ENCODE peak calls at places on chromosome 5, in nine cellular contexts. One of them, this sample, is unnamed.

GRCh38 chr5:52709171-52709925 is 78.4 kb upstream of the ITGA1 start:
- DNase-seq in activated T-cell treated with anti-CD3 and anti-CD28 coated beads for 48 hours: no peak
- DNase-seq in neural progenitor cell: no peak
- DNase-seq in stimulated activated CD8-positive, alpha-beta memory T cell treated with anti-CD3 and anti-CD28 coated beads, Interleukin-12 subunit alpha, Interleukin-12 subunit beta, amount 100 ng/mL, for 1 hour: no peak
- DNase-seq in small intestine: peak
- DNase-seq in dorsolateral prefrontal cortex: no peak
- DNase-seq in lower lobe of right lung: no peak
- DNase-seq in IMR-90: peak
- DNase-seq in head of caudate nucleus: no peak
- DNase-seq in this sample: no peak

GRCh38 chr5:6615416-6615815 is 17.4 kb downstream of the NSUN2 start:
- DNase-seq in head of caudate nucleus: no peak
- DNase-seq in activated T-cell treated with anti-CD3 and anti-CD28 coated beads for 48 hours: no peak
- DNase-seq in small intestine: no peak
- DNase-seq in dorsolateral prefrontal cortex: no peak
- DNase-seq in lower lobe of right lung: no peak
- DNase-seq in stimulated activated CD8-positive, alpha-beta memory T cell treated with anti-CD3 and anti-CD28 coated beads, Interleukin-12 subunit alpha, Interleukin-12 subunit beta, amount 100 ng/mL, for 1 hour: no peak
- DNase-seq in neural progenitor cell: no peak
- DNase-seq in IMR-90: no peak
- DNase-seq in this sample: no peak

GRCh38 chr5:153672347-153673090 is 182.0 kb downstream of the GRIA1 start:
- DNase-seq in activated T-cell treated with anti-CD3 and anti-CD28 coated beads for 48 hours: no peak
- DNase-seq in lower lobe of right lung: no peak
- DNase-seq in stimulated activated CD8-positive, alpha-beta memory T cell treated with anti-CD3 and anti-CD28 coated beads, Interleukin-12 subunit alpha, Interleukin-12 subunit beta, amount 100 ng/mL, for 1 hour: no peak
- DNase-seq in head of caudate nucleus: no peak
- DNase-seq in dorsolateral prefrontal cortex: no peak
- DNase-seq in small intestine: no peak
- DNase-seq in IMR-90: no peak
- DNase-seq in neural progenitor cell: no peak
- DNase-seq in this sample: no peak

GRCh38 chr5:67538855-67539506 is 342.4 kb upstream of the CD180 start:
- DNase-seq in small intestine: no peak
- DNase-seq in IMR-90: no peak
- DNase-seq in lower lobe of right lung: no peak
- DNase-seq in dorsolateral prefrontal cortex: no peak
- DNase-seq in head of caudate nucleus: no peak
- DNase-seq in stimulated activated CD8-positive, alpha-beta memory T cell treated with anti-CD3 and anti-CD28 coated beads, Interleukin-12 subunit alpha, Interleukin-12 subunit beta, amount 100 ng/mL, for 1 hour: no peak
- DNase-seq in neural progenitor cell: no peak
- DNase-seq in activated T-cell treated with anti-CD3 and anti-CD28 coated beads for 48 hours: no peak
- DNase-seq in this sample: no peak

GRCh38 chr5:130955041-130955440 is 210.0 kb downstream of the HINT1 start:
- DNase-seq in activated T-cell treated with anti-CD3 and anti-CD28 coated beads for 48 hours: no peak
- DNase-seq in head of caudate nucleus: no peak
- DNase-seq in small intestine: no peak
- DNase-seq in neural progenitor cell: no peak
- DNase-seq in dorsolateral prefrontal cortex: no peak
- DNase-seq in stimulated activated CD8-positive, alpha-beta memory T cell treated with anti-CD3 and anti-CD28 coated beads, Interleukin-12 subunit alpha, Interleukin-12 subunit beta, amount 100 ng/mL, for 1 hour: no peak
- DNase-seq in lower lobe of right lung: no peak
- DNase-seq in IMR-90: no peak
- DNase-seq in this sample: no peak

GRCh38 chr5:102049517-102049916 is 246.6 kb downstream of the SLCO4C1 start:
- DNase-seq in head of caudate nucleus: no peak
- DNase-seq in neural progenitor cell: no peak
- DNase-seq in small intestine: peak
- DNase-seq in dorsolateral prefrontal cortex: no peak
- DNase-seq in lower lobe of right lung: no peak
- DNase-seq in stimulated activated CD8-positive, alpha-beta memory T cell treated with anti-CD3 and anti-CD28 coated beads, Interleukin-12 subunit alpha, Interleukin-12 subunit beta, amount 100 ng/mL, for 1 hour: no peak
- DNase-seq in activated T-cell treated with anti-CD3 and anti-CD28 coated beads for 48 hours: no peak
- DNase-seq in IMR-90: no peak
- DNase-seq in this sample: no peak

GRCh38 chr5:40480392-40480791 is 199.3 kb upstream of the PTGER4 start:
- DNase-seq in lower lobe of right lung: no peak
- DNase-seq in neural progenitor cell: no peak
- DNase-seq in head of caudate nucleus: no peak
- DNase-seq in stimulated activated CD8-positive, alpha-beta memory T cell treated with anti-CD3 and anti-CD28 coated beads, Interleukin-12 subunit alpha, Interleukin-12 subunit beta, amount 100 ng/mL, for 1 hour: peak
- DNase-seq in IMR-90: no peak
- DNase-seq in small intestine: no peak
- DNase-seq in dorsolateral prefrontal cortex: no peak
- DNase-seq in activated T-cell treated with anti-CD3 and anti-CD28 coated beads for 48 hours: peak
- DNase-seq in this sample: no peak

GRCh38 chr5:160315968-160316367 is 3.6 kb upstream of the CCNJL start:
- DNase-seq in neural progenitor cell: no peak
- DNase-seq in stimulated activated CD8-positive, alpha-beta memory T cell treated with anti-CD3 and anti-CD28 coated beads, Interleukin-12 subunit alpha, Interleukin-12 subunit beta, amount 100 ng/mL, for 1 hour: no peak
- DNase-seq in lower lobe of right lung: no peak
- DNase-seq in IMR-90: peak
- DNase-seq in activated T-cell treated with anti-CD3 and anti-CD28 coated beads for 48 hours: no peak
- DNase-seq in dorsolateral prefrontal cortex: no peak
- DNase-seq in head of caudate nucleus: no peak
- DNase-seq in small intestine: peak
- DNase-seq in this sample: peak

GRCh38 chr5:59810041-59810440 is 83.5 kb downstream of the PDE4D start:
- DNase-seq in small intestine: peak
- DNase-seq in head of caudate nucleus: peak
- DNase-seq in neural progenitor cell: peak
- DNase-seq in activated T-cell treated with anti-CD3 and anti-CD28 coated beads for 48 hours: peak
- DNase-seq in lower lobe of right lung: peak
- DNase-seq in IMR-90: peak
- DNase-seq in stimulated activated CD8-positive, alpha-beta memory T cell treated with anti-CD3 and anti-CD28 coated beads, Interleukin-12 subunit alpha, Interleukin-12 subunit beta, amount 100 ng/mL, for 1 hour: peak
- DNase-seq in dorsolateral prefrontal cortex: peak
- DNase-seq in this sample: peak

GRCh38 chr5:122156724-122157325 is 27.5 kb downstream of the ZNF474 start:
- DNase-seq in activated T-cell treated with anti-CD3 and anti-CD28 coated beads for 48 hours: no peak
- DNase-seq in head of caudate nucleus: peak
- DNase-seq in stimulated activated CD8-positive, alpha-beta memory T cell treated with anti-CD3 and anti-CD28 coated beads, Interleukin-12 subunit alpha, Interleukin-12 subunit beta, amount 100 ng/mL, for 1 hour: no peak
- DNase-seq in IMR-90: peak
- DNase-seq in lower lobe of right lung: no peak
- DNase-seq in small intestine: no peak
- DNase-seq in neural progenitor cell: peak
- DNase-seq in dorsolateral prefrontal cortex: no peak
- DNase-seq in this sample: no peak

GRCh38 chr5:131999471-131999931 is 12.0 kb downstream of the ACSL6 start:
- DNase-seq in lower lobe of right lung: peak
- DNase-seq in small intestine: no peak
- DNase-seq in stimulated activated CD8-positive, alpha-beta memory T cell treated with anti-CD3 and anti-CD28 coated beads, Interleukin-12 subunit alpha, Interleukin-12 subunit beta, amount 100 ng/mL, for 1 hour: no peak
- DNase-seq in IMR-90: no peak
- DNase-seq in dorsolateral prefrontal cortex: peak
- DNase-seq in neural progenitor cell: no peak
- DNase-seq in head of caudate nucleus: no peak
- DNase-seq in activated T-cell treated with anti-CD3 and anti-CD28 coated beads for 48 hours: no peak
- DNase-seq in this sample: no peak

GRCh38 chr5:107284822-107285510 is 385.8 kb downstream of the EFNA5 start:
- DNase-seq in head of caudate nucleus: no peak
- DNase-seq in activated T-cell treated with anti-CD3 and anti-CD28 coated beads for 48 hours: no peak
- DNase-seq in lower lobe of right lung: no peak
- DNase-seq in small intestine: peak
- DNase-seq in stimulated activated CD8-positive, alpha-beta memory T cell treated with anti-CD3 and anti-CD28 coated beads, Interleukin-12 subunit alpha, Interleukin-12 subunit beta, amount 100 ng/mL, for 1 hour: no peak
- DNase-seq in neural progenitor cell: no peak
- DNase-seq in IMR-90: peak
- DNase-seq in dorsolateral prefrontal cortex: no peak
- DNase-seq in this sample: no peak

GRCh38 chr5:41527201-41527779 is 16.9 kb upstream of the PLCXD3 start:
- DNase-seq in activated T-cell treated with anti-CD3 and anti-CD28 coated beads for 48 hours: no peak
- DNase-seq in neural progenitor cell: no peak
- DNase-seq in IMR-90: peak
- DNase-seq in head of caudate nucleus: no peak
- DNase-seq in lower lobe of right lung: no peak
- DNase-seq in stimulated activated CD8-positive, alpha-beta memory T cell treated with anti-CD3 and anti-CD28 coated beads, Interleukin-12 subunit alpha, Interleukin-12 subunit beta, amount 100 ng/mL, for 1 hour: no peak
- DNase-seq in dorsolateral prefrontal cortex: no peak
- DNase-seq in small intestine: no peak
- DNase-seq in this sample: no peak

GRCh38 chr5:54438601-54439399 is 16.7 kb upstream of the HSPB3 start:
- DNase-seq in neural progenitor cell: no peak
- DNase-seq in activated T-cell treated with anti-CD3 and anti-CD28 coated beads for 48 hours: no peak
- DNase-seq in dorsolateral prefrontal cortex: no peak
- DNase-seq in head of caudate nucleus: no peak
- DNase-seq in lower lobe of right lung: no peak
- DNase-seq in stimulated activated CD8-positive, alpha-beta memory T cell treated with anti-CD3 and anti-CD28 coated beads, Interleukin-12 subunit alpha, Interleukin-12 subunit beta, amount 100 ng/mL, for 1 hour: no peak
- DNase-seq in IMR-90: no peak
- DNase-seq in small intestine: no peak
- DNase-seq in this sample: no peak

GRCh38 chr5:111694183-111694582 is 62.8 kb downstream of the NREP start:
- DNase-seq in small intestine: no peak
- DNase-seq in stimulated activated CD8-positive, alpha-beta memory T cell treated with anti-CD3 and anti-CD28 coated beads, Interleukin-12 subunit alpha, Interleukin-12 subunit beta, amount 100 ng/mL, for 1 hour: no peak
- DNase-seq in neural progenitor cell: no peak
- DNase-seq in lower lobe of right lung: no peak
- DNase-seq in activated T-cell treated with anti-CD3 and anti-CD28 coated beads for 48 hours: no peak
- DNase-seq in dorsolateral prefrontal cortex: no peak
- DNase-seq in head of caudate nucleus: no peak
- DNase-seq in IMR-90: peak
- DNase-seq in this sample: no peak

GRCh38 chr5:178387061-178387855 is 154.7 kb upstream of the PHYKPL start:
- DNase-seq in lower lobe of right lung: peak
- DNase-seq in small intestine: no peak
- DNase-seq in dorsolateral prefrontal cortex: peak
- DNase-seq in activated T-cell treated with anti-CD3 and anti-CD28 coated beads for 48 hours: no peak
- DNase-seq in stimulated activated CD8-positive, alpha-beta memory T cell treated with anti-CD3 and anti-CD28 coated beads, Interleukin-12 subunit alpha, Interleukin-12 subunit beta, amount 100 ng/mL, for 1 hour: no peak
- DNase-seq in neural progenitor cell: no peak
- DNase-seq in IMR-90: no peak
- DNase-seq in head of caudate nucleus: no peak
- DNase-seq in this sample: no peak

GRCh38 chr5:67306997-67307580 is 110.5 kb upstream of the CD180 start:
- DNase-seq in head of caudate nucleus: no peak
- DNase-seq in IMR-90: no peak
- DNase-seq in neural progenitor cell: peak
- DNase-seq in lower lobe of right lung: no peak
- DNase-seq in small intestine: no peak
- DNase-seq in dorsolateral prefrontal cortex: no peak
- DNase-seq in activated T-cell treated with anti-CD3 and anti-CD28 coated beads for 48 hours: no peak
- DNase-seq in stimulated activated CD8-positive, alpha-beta memory T cell treated with anti-CD3 and anti-CD28 coated beads, Interleukin-12 subunit alpha, Interleukin-12 subunit beta, amount 100 ng/mL, for 1 hour: no peak
- DNase-seq in this sample: no peak

GRCh38 chr5:95822038-95822407 is 503 bp downstream of the GLRX start:
- DNase-seq in neural progenitor cell: peak
- DNase-seq in IMR-90: peak
- DNase-seq in stimulated activated CD8-positive, alpha-beta memory T cell treated with anti-CD3 and anti-CD28 coated beads, Interleukin-12 subunit alpha, Interleukin-12 subunit beta, amount 100 ng/mL, for 1 hour: no peak
- DNase-seq in activated T-cell treated with anti-CD3 and anti-CD28 coated beads for 48 hours: no peak
- DNase-seq in head of caudate nucleus: peak
- DNase-seq in dorsolateral prefrontal cortex: no peak
- DNase-seq in small intestine: peak
- DNase-seq in lower lobe of right lung: peak
- DNase-seq in this sample: peak

GRCh38 chr5:170570492-170570891 is 66.7 kb downstream of the KCNIP1 start:
- DNase-seq in lower lobe of right lung: no peak
- DNase-seq in neural progenitor cell: no peak
- DNase-seq in head of caudate nucleus: no peak
- DNase-seq in IMR-90: no peak
- DNase-seq in activated T-cell treated with anti-CD3 and anti-CD28 coated beads for 48 hours: no peak
- DNase-seq in small intestine: no peak
- DNase-seq in dorsolateral prefrontal cortex: no peak
- DNase-seq in stimulated activated CD8-positive, alpha-beta memory T cell treated with anti-CD3 and anti-CD28 coated beads, Interleukin-12 subunit alpha, Interleukin-12 subunit beta, amount 100 ng/mL, for 1 hour: no peak
- DNase-seq in this sample: no peak

GRCh38 chr5:152819891-152820290 is 414.8 kb upstream of the NMUR2 start:
- DNase-seq in neural progenitor cell: no peak
- DNase-seq in small intestine: no peak
- DNase-seq in IMR-90: no peak
- DNase-seq in activated T-cell treated with anti-CD3 and anti-CD28 coated beads for 48 hours: no peak
- DNase-seq in head of caudate nucleus: no peak
- DNase-seq in lower lobe of right lung: no peak
- DNase-seq in stimulated activated CD8-positive, alpha-beta memory T cell treated with anti-CD3 and anti-CD28 coated beads, Interleukin-12 subunit alpha, Interleukin-12 subunit beta, amount 100 ng/mL, for 1 hour: no peak
- DNase-seq in dorsolateral prefrontal cortex: no peak
- DNase-seq in this sample: no peak

GRCh38 chr5:44387911-44388310 is 1.3 kb downstream of the FGF10 start:
- DNase-seq in stimulated activated CD8-positive, alpha-beta memory T cell treated with anti-CD3 and anti-CD28 coated beads, Interleukin-12 subunit alpha, Interleukin-12 subunit beta, amount 100 ng/mL, for 1 hour: no peak
- DNase-seq in neural progenitor cell: peak
- DNase-seq in IMR-90: no peak
- DNase-seq in dorsolateral prefrontal cortex: no peak
- DNase-seq in lower lobe of right lung: no peak
- DNase-seq in activated T-cell treated with anti-CD3 and anti-CD28 coated beads for 48 hours: no peak
- DNase-seq in small intestine: no peak
- DNase-seq in head of caudate nucleus: no peak
- DNase-seq in this sample: no peak

GRCh38 chr5:23684103-23684502 is 176.7 kb downstream of the PRDM9 start:
- DNase-seq in dorsolateral prefrontal cortex: no peak
- DNase-seq in IMR-90: no peak
- DNase-seq in stimulated activated CD8-positive, alpha-beta memory T cell treated with anti-CD3 and anti-CD28 coated beads, Interleukin-12 subunit alpha, Interleukin-12 subunit beta, amount 100 ng/mL, for 1 hour: no peak
- DNase-seq in head of caudate nucleus: no peak
- DNase-seq in activated T-cell treated with anti-CD3 and anti-CD28 coated beads for 48 hours: no peak
- DNase-seq in neural progenitor cell: peak
- DNase-seq in small intestine: no peak
- DNase-seq in lower lobe of right lung: no peak
- DNase-seq in this sample: no peak

This sample was measured in transverse colon.